ENCODE peak calls at places on chromosome 7, in nine cellular contexts. N is astrocyte; J is transverse colon; C is T-helper 9 cell; K is stimulated activated CD8-positive, alpha-beta memory T cell treated with anti-CD3 and anti-CD28 coated beads, Interleukin-7, amount 100 ng/mL, for 1 hour; M is activated CD4-positive, alpha-beta T cell treated with anti-CD3 and anti-CD28 coated beads for 48 hours; W is NCI-H345; X is naive thymus-derived CD4-positive, alpha-beta T cell; Z is esophagus squamous epithelium. U is an unnamed sample.

GRCh38 chr7:130263130-130263529 is 3.5 kb upstream of the CPA2 start:
- DNase-seq in N (no peak), J (no peak), C (no peak), K (no peak), M (no peak), W (no peak), X (no peak), Z (no peak), U (no peak)

GRCh38 chr7:134636008-134636449 is 10.6 kb upstream of the BPGM start:
- DNase-seq in N (no peak), J (no peak), C (no peak), K (no peak), M (no peak), W (no peak), X (no peak), Z (no peak), U (no peak)

GRCh38 chr7:867406-868188 is 8.8 kb upstream of the GET4 start:
- DNase-seq in N (peak; percentile 33), J (peak; percentile 88), C (no peak), K (no peak), M (no peak), W (no peak), X (no peak), Z (no peak), U (no peak)

GRCh38 chr7:96417784-96418183 is 95.9 kb upstream of the SLC25A13 start:
- DNase-seq in N (no peak), J (no peak), C (no peak), K (no peak), M (no peak), W (no peak), X (no peak), Z (no peak), U (no peak)

GRCh38 chr7:29217112-29217511 is 22.5 kb downstream of the CHN2 start:
- DNase-seq in N (no peak), J (no peak), C (no peak), K (no peak), M (no peak), W (no peak), X (no peak), Z (no peak), U (no peak)

GRCh38 chr7:15916666-15917388 is 230.3 kb upstream of the MEOX2 start:
- DNase-seq in N (peak; percentile 32), J (no peak), C (no peak), K (no peak), M (no peak), W (no peak), X (no peak), Z (no peak), U (no peak)

GRCh38 chr7:36661135-36661840 is 63.0 kb downstream of the AOAH start:
- DNase-seq in N (peak; percentile 67), J (peak; percentile 58), C (no peak), K (no peak), M (no peak), W (no peak), X (no peak), Z (no peak), U (no peak)

GRCh38 chr7:11155883-11156282 is 182.2 kb downstream of the PHF14 start:
- DNase-seq in N (peak; percentile 69), J (no peak), C (no peak), K (no peak), M (no peak), W (no peak), X (no peak), Z (no peak), U (no peak)

GRCh38 chr7:98133181-98133580 is 26.5 kb downstream of the LMTK2 start:
- DNase-seq in N (peak; percentile 14), J (peak; percentile 22), C (no peak), K (no peak), M (peak; percentile 14), W (no peak), X (no peak), Z (no peak), U (no peak)

GRCh38 chr7:158296798-158297104 is 290.9 kb downstream of the PTPRN2 start:
- DNase-seq in N (no peak), J (no peak), C (no peak), K (no peak), M (no peak), W (no peak), X (no peak), Z (no peak), U (no peak)

GRCh38 chr7:101747758-101748345 is 69.6 kb upstream of the CUX1 start:
- DNase-seq in N (no peak), J (no peak), C (no peak), K (no peak), M (no peak), W (no peak), X (no peak), Z (no peak), U (no peak)

U was measured in effector CD4-positive, alpha-beta T cell.